ENCODE peak calls at places on chromosomes 1 and 21, in ten cellular contexts. J is keratinocyte, F is IMR-90, K is A549, W is HCT116, B is neural progenitor cell, Y is fibroblast of lung, X is PC-3, V is astrocyte, Q is H1. O is an unnamed sample.

GRCh38 chr1:88661951-88662664 is 22.0 kb upstream of the PKN2 start:
- DNase-seq in V (no peak), Y (no peak), W (no peak), F (no peak), B (peak), X (no peak), Q (no peak), J (no peak), K (no peak), O (no peak)

GRCh38 chr1:53495608-53496345 is 36.6 kb downstream of the DMRTB1 start:
- DNase-seq in V (peak), Y (peak), B (no peak), K (no peak), J (no peak), F (peak), X (no peak), W (no peak), Q (no peak), O (no peak)

GRCh38 chr1:200445213-200445612 is 35.4 kb upstream of the ZNF281 start:
- DNase-seq in Y (peak), V (peak), Q (no peak), K (no peak), W (no peak), J (no peak), B (no peak), X (peak), F (peak), O (no peak)

GRCh38 chr1:91622586-91622985 is 121.9 kb downstream of the CDC7 start:
- DNase-seq in Y (peak), V (peak), K (no peak), F (no peak), J (no peak), B (no peak), Q (no peak), W (no peak), X (no peak), O (no peak)

GRCh38 chr1:57124768-57125446 is 159.1 kb upstream of the C8B start:
- DNase-seq in K (no peak), X (peak), Q (no peak), B (no peak), F (peak), W (no peak), V (peak), Y (peak), J (peak), O (no peak)

GRCh38 chr21:28333455-28334108 is 659.1 kb downstream of the LTN1 start:
- DNase-seq in B (no peak), X (no peak), V (peak), J (no peak), Q (no peak), K (no peak), Y (peak), F (peak), W (no peak), O (no peak)

GRCh38 chr1:216902669-216903388 is 179.6 kb upstream of the ESRRG start:
- DNase-seq in V (peak), K (no peak), J (peak), Y (peak), F (peak), W (no peak), Q (no peak), B (no peak), X (peak), O (no peak)

GRCh38 chr1:44029260-44029910 is 1.9 kb downstream of the SLC6A9 start:
- DNase-seq in W (no peak), Q (no peak), Y (no peak), B (no peak), K (peak), J (no peak), X (no peak), V (no peak), F (no peak), O (no peak)

GRCh38 chr21:34878940-34879339 is 170.2 kb downstream of the RUNX1 start:
- DNase-seq in Y (no peak), V (no peak), J (peak), W (no peak), K (no peak), B (no peak), F (no peak), X (peak), Q (no peak), O (no peak)

GRCh38 chr1:2208309-2209239 is 14.0 kb upstream of the FAAP20 start:
- DNase-seq in J (no peak), W (no peak), F (peak), X (peak), B (no peak), Y (peak), Q (no peak), V (peak), K (peak), O (no peak)

GRCh38 chr21:27953328-27954045 is 986.6 kb upstream of the ADAMTS5 start:
- DNase-seq in V (peak), Q (no peak), K (no peak), F (no peak), B (no peak), J (no peak), W (no peak), Y (peak), X (peak), O (no peak)

GRCh38 chr1:29856663-29857224 is 620.4 kb downstream of the PTPRU start:
- DNase-seq in Y (no peak), X (no peak), V (no peak), Q (no peak), F (no peak), B (peak), W (no peak), J (no peak), K (no peak), O (no peak)

GRCh38 chr1:14949270-14949835 is 204.2 kb upstream of the TMEM51 start:
- DNase-seq in W (no peak), X (no peak), J (no peak), B (no peak), Q (no peak), Y (no peak), V (no peak), K (no peak), F (no peak), O (no peak)

GRCh38 chr1:23699280-23700179 is 7.9 kb downstream of the RPL11 start:
- DNase-seq in Q (no peak), V (no peak), X (no peak), W (no peak), J (no peak), K (no peak), B (no peak), Y (peak), F (no peak), O (no peak)

GRCh38 chr1:8604041-8604942 is 213.1 kb downstream of the RERE start:
- DNase-seq in Y (peak), B (no peak), J (no peak), W (no peak), X (no peak), V (no peak), Q (no peak), K (no peak), F (no peak), O (no peak)

GRCh38 chr1:33045814-33046213 is 9.1 kb upstream of the AK2 start:
- DNase-seq in X (no peak), F (peak), W (no peak), B (no peak), J (no peak), V (no peak), Q (no peak), Y (no peak), K (no peak), O (no peak)

GRCh38 chr1:4500441-4500840 is 154.0 kb upstream of the AJAP1 start:
- DNase-seq in F (no peak), K (no peak), J (no peak), X (no peak), W (no peak), B (no peak), Y (no peak), V (no peak), Q (no peak), O (no peak)

GRCh38 chr1:44620072-44620471 is 54.2 kb downstream of the TMEM53 start:
- DNase-seq in Q (no peak), X (no peak), J (no peak), B (no peak), F (no peak), W (no peak), V (no peak), K (no peak), Y (no peak), O (no peak)

GRCh38 chr1:8135250-8135649 is 109.1 kb upstream of the ERRFI1 start:
- DNase-seq in F (no peak), Q (no peak), V (no peak), W (no peak), K (no peak), B (no peak), X (no peak), J (no peak), Y (no peak), O (no peak)

DNA sequence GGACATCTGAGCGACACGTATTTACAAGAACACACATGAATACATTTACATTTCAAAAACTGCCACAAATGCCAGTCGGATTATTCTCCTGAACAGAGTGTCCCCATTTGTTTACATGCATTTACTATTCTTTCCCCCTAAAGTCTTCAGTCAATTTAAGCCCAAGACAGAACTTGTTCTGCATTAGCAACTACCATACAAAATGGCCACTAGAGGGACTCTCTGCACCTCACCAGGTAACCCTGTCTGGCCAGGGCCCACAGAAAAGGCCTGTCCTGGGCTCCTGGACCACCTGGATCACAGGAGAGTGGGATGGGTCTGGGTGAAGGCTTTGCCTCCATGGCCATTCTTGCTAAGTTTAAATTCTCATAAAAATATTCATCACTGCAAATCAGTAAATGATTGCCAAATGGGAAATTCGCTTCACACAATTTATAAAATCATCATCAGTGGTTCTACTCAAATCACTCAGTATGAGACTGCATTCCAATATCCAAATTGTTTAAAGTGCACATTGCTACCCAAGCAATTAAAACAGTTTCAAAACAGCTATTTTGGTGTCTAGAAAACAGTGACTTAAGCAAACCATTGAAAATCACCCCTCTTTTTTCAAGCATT is 12.5 kb upstream of the GUCA2A start:
- DNase-seq in J (no peak), V (peak), Y (peak), Q (no peak), W (no peak), K (peak), X (peak), F (peak), B (peak), O (peak)
- H3K4me2 ChIP-seq in J (no peak), V (peak), Y (peak), Q (no peak), W (no peak), K (no peak), X (peak), F (peak), B (no peak), O (no peak)

GRCh38 chr1:157941939-157942338 is 51.5 kb upstream of the KIRREL1 start:
- DNase-seq in K (no peak), W (no peak), X (no peak), Q (no peak), Y (no peak), B (no peak), V (no peak), J (no peak), F (no peak), O (no peak)
- H3K4me2 ChIP-seq in K (no peak), W (no peak), X (no peak), Q (no peak), Y (no peak), B (no peak), V (no peak), J (no peak), F (no peak), O (no peak)

GRCh38 chr1:65997693-65998092 is 205.0 kb downstream of the PDE4B start:
- DNase-seq in B (no peak), Y (no peak), Q (no peak), W (no peak), K (no peak), F (no peak), V (no peak), J (no peak), X (no peak), O (no peak)
- H3K4me2 ChIP-seq in B (no peak), Y (no peak), Q (no peak), W (no peak), K (peak), F (no peak), V (no peak), J (no peak), X (no peak), O (no peak)

DNA sequence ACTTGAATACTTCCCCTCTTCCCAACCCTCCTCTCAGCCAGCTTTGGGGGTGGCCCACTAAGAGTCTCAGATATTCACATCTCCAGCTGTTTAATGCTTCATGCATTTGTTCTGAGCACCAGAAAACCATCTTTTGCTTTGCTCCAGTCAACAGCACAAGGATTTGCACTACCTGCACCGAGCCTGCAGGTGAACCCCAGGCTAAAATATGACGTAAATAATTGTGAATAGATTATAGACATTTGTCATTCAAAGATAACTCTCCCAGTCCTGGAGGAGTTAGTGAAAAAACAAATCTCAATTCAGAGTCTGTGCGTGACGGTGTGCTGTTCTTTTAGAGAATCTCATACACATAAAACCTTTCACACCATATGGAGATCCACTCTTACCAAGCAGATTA is 7.4 kb downstream of the CD247 start:
- DNase-seq in F (no peak), B (no peak), Y (no peak), J (no peak), X (no peak), W (no peak), V (no peak), Q (no peak), K (no peak), O (no peak)
- H3K4me2 ChIP-seq in F (no peak), B (no peak), Y (no peak), J (no peak), X (no peak), W (no peak), V (no peak), Q (no peak), K (no peak), O (no peak)

O was measured in neuronal stem cell.